ENCODE peak calls at places on chromosomes 4 and X, in six cellular contexts. One of them, this sample, is unnamed.
A peak's percentile ranks its signal among the peaks of the same experiment; 100 is the strongest.

GRCh38 chr4:119939066-119939995 is 127.3 kb downstream of the MAD2L1 start:
- DNase-seq in omental fat pad: no peak
- DNase-seq in lower lobe of right lung: no peak
- DNase-seq in tibial artery: no peak
- DNase-seq in astrocyte of the cerebellum: no peak
- DNase-seq in GM12865: no peak
- DNase-seq in this sample: no peak

GRCh38 chr4:152738812-152739211 is 40.7 kb downstream of the TIGD4 start:
- DNase-seq in omental fat pad: no peak
- DNase-seq in lower lobe of right lung: no peak
- DNase-seq in tibial artery: no peak
- DNase-seq in astrocyte of the cerebellum: no peak
- DNase-seq in GM12865: no peak
- DNase-seq in this sample: no peak

GRCh38 chr4:109999513-109999912 is 86.8 kb downstream of the EGF start:
- DNase-seq in omental fat pad: no peak
- DNase-seq in lower lobe of right lung: no peak
- DNase-seq in tibial artery: no peak
- DNase-seq in astrocyte of the cerebellum: no peak
- DNase-seq in GM12865: no peak
- DNase-seq in this sample: no peak

GRCh38 chrX:134764202-134764785 is 106.0 kb upstream of the PLAC1 start:
- DNase-seq in omental fat pad: no peak
- DNase-seq in lower lobe of right lung: no peak
- DNase-seq in tibial artery: no peak
- DNase-seq in astrocyte of the cerebellum: no peak
- DNase-seq in GM12865: peak; percentile 49
- DNase-seq in this sample: no peak

GRCh38 chr4:181161669-181162068 is 1081.5 kb upstream of the TENM3 start:
- DNase-seq in omental fat pad: no peak
- DNase-seq in lower lobe of right lung: no peak
- DNase-seq in tibial artery: no peak
- DNase-seq in astrocyte of the cerebellum: peak; percentile 5
- DNase-seq in GM12865: no peak
- DNase-seq in this sample: no peak

GRCh38 chrX:103774070-103774642 is 2.5 kb upstream of the PLP1 start:
- DNase-seq in omental fat pad: no peak
- DNase-seq in lower lobe of right lung: no peak
- DNase-seq in tibial artery: no peak
- DNase-seq in astrocyte of the cerebellum: peak; percentile 8
- DNase-seq in GM12865: peak; percentile 3
- DNase-seq in this sample: no peak

GRCh38 chr4:2060578-2061207 is 1.6 kb downstream of the NAT8L start:
- DNase-seq in omental fat pad: no peak
- DNase-seq in lower lobe of right lung: peak; percentile 27
- DNase-seq in tibial artery: no peak
- DNase-seq in astrocyte of the cerebellum: no peak
- DNase-seq in GM12865: no peak
- DNase-seq in this sample: no peak

GRCh38 chr4:3324093-3324815 is 31.4 kb downstream of the RGS12 start:
- DNase-seq in omental fat pad: no peak
- DNase-seq in lower lobe of right lung: no peak
- DNase-seq in tibial artery: peak; percentile 34
- DNase-seq in astrocyte of the cerebellum: no peak
- DNase-seq in GM12865: peak; percentile 12
- DNase-seq in this sample: no peak

GRCh38 chrX:136780738-136781137 is at the start of gene ARHGEF6:
- DNase-seq in omental fat pad: no peak
- DNase-seq in lower lobe of right lung: no peak
- DNase-seq in tibial artery: no peak
- DNase-seq in astrocyte of the cerebellum: no peak
- DNase-seq in GM12865: peak; percentile 65
- DNase-seq in this sample: no peak

GRCh38 chr4:143626134-143626859 is 74.2 kb downstream of the FREM3 start:
- DNase-seq in omental fat pad: no peak
- DNase-seq in lower lobe of right lung: peak; percentile 52
- DNase-seq in tibial artery: peak; percentile 89
- DNase-seq in astrocyte of the cerebellum: peak; percentile 16
- DNase-seq in GM12865: no peak
- DNase-seq in this sample: no peak

GRCh38 chrX:22800360-22800759 is 199.4 kb upstream of the DDX53 start:
- DNase-seq in omental fat pad: no peak
- DNase-seq in lower lobe of right lung: no peak
- DNase-seq in tibial artery: peak; percentile 68
- DNase-seq in astrocyte of the cerebellum: peak; percentile 75
- DNase-seq in GM12865: no peak
- DNase-seq in this sample: peak; percentile 50

GRCh38 chr4:177367336-177367735 is 57.7 kb downstream of the NEIL3 start:
- DNase-seq in omental fat pad: no peak
- DNase-seq in lower lobe of right lung: no peak
- DNase-seq in tibial artery: no peak
- DNase-seq in astrocyte of the cerebellum: no peak
- DNase-seq in GM12865: no peak
- DNase-seq in this sample: peak; percentile 5

GRCh38 chr4:121096629-121097028 is 24.3 kb upstream of the NDNF start:
- DNase-seq in omental fat pad: no peak
- DNase-seq in lower lobe of right lung: no peak
- DNase-seq in tibial artery: no peak
- DNase-seq in astrocyte of the cerebellum: peak; percentile 26
- DNase-seq in GM12865: no peak
- DNase-seq in this sample: no peak

GRCh38 chrX:134999469-134999868 is 8.7 kb downstream of the SMIM10 start:
- DNase-seq in omental fat pad: no peak
- DNase-seq in lower lobe of right lung: no peak
- DNase-seq in tibial artery: no peak
- DNase-seq in astrocyte of the cerebellum: peak; percentile 18
- DNase-seq in GM12865: peak; percentile 21
- DNase-seq in this sample: no peak

GRCh38 chrX:29478336-29479069 is 736.9 kb upstream of the MAGEB2 start:
- DNase-seq in omental fat pad: no peak
- DNase-seq in lower lobe of right lung: no peak
- DNase-seq in tibial artery: no peak
- DNase-seq in astrocyte of the cerebellum: no peak
- DNase-seq in GM12865: peak; percentile 76
- DNase-seq in this sample: peak; percentile 4

GRCh38 chrX:130539721-130540321 is 138.0 kb downstream of the RBMX2 start:
- DNase-seq in omental fat pad: no peak
- DNase-seq in lower lobe of right lung: peak; percentile 51
- DNase-seq in tibial artery: peak; percentile 63
- DNase-seq in astrocyte of the cerebellum: peak; percentile 19
- DNase-seq in GM12865: peak; percentile 58
- DNase-seq in this sample: no peak

GRCh38 chr4:15197005-15197404 is 194.7 kb downstream of the CPEB2 start:
- DNase-seq in omental fat pad: no peak
- DNase-seq in lower lobe of right lung: no peak
- DNase-seq in tibial artery: no peak
- DNase-seq in astrocyte of the cerebellum: no peak
- DNase-seq in GM12865: peak; percentile 3
- DNase-seq in this sample: no peak

GRCh38 chrX:72071213-72071612 is 60.5 kb downstream of the RTL5 start:
- DNase-seq in omental fat pad: no peak
- DNase-seq in lower lobe of right lung: no peak
- DNase-seq in tibial artery: no peak
- DNase-seq in astrocyte of the cerebellum: no peak
- DNase-seq in GM12865: no peak
- DNase-seq in this sample: no peak

GRCh38 chr4:86036729-86037128 is 323.1 kb downstream of the MAPK10 start:
- DNase-seq in omental fat pad: no peak
- DNase-seq in lower lobe of right lung: no peak
- DNase-seq in tibial artery: no peak
- DNase-seq in astrocyte of the cerebellum: no peak
- DNase-seq in GM12865: no peak
- DNase-seq in this sample: no peak

GRCh38 chr4:38482696-38483095 is 181.3 kb upstream of the KLF3 start:
- DNase-seq in omental fat pad: no peak
- DNase-seq in lower lobe of right lung: no peak
- DNase-seq in tibial artery: no peak
- DNase-seq in astrocyte of the cerebellum: no peak
- DNase-seq in GM12865: no peak
- DNase-seq in this sample: no peak

GRCh38 chr4:37628977-37629609 is 57.1 kb downstream of the RELL1 start:
- DNase-seq in omental fat pad: peak; percentile 31
- DNase-seq in lower lobe of right lung: no peak
- DNase-seq in tibial artery: no peak
- DNase-seq in astrocyte of the cerebellum: peak; percentile 40
- DNase-seq in GM12865: no peak
- DNase-seq in this sample: peak; percentile 36

GRCh38 chr4:91325495-91325894 is 978.3 kb upstream of the GRID2 start:
- DNase-seq in omental fat pad: no peak
- DNase-seq in lower lobe of right lung: no peak
- DNase-seq in tibial artery: no peak
- DNase-seq in astrocyte of the cerebellum: peak; percentile 81
- DNase-seq in GM12865: peak; percentile 15
- DNase-seq in this sample: no peak

GRCh38 chr4:151522790-151523332 is 113.9 kb downstream of the FHIP1A start:
- DNase-seq in omental fat pad: no peak
- DNase-seq in lower lobe of right lung: no peak
- DNase-seq in tibial artery: no peak
- DNase-seq in astrocyte of the cerebellum: no peak
- DNase-seq in GM12865: no peak
- DNase-seq in this sample: no peak

GRCh38 chrX:67619253-67619652 is 75.4 kb downstream of the AR start:
- DNase-seq in omental fat pad: no peak
- DNase-seq in lower lobe of right lung: no peak
- DNase-seq in tibial artery: no peak
- DNase-seq in astrocyte of the cerebellum: no peak
- DNase-seq in GM12865: peak; percentile 8
- DNase-seq in this sample: peak; percentile 57

GRCh38 chrX:41452565-41452964 is 5.4 kb downstream of the NYX start:
- DNase-seq in omental fat pad: no peak
- DNase-seq in lower lobe of right lung: no peak
- DNase-seq in tibial artery: no peak
- DNase-seq in astrocyte of the cerebellum: no peak
- DNase-seq in GM12865: no peak
- DNase-seq in this sample: no peak

GRCh38 chr4:119041951-119042560 is 93.6 kb upstream of the MYOZ2 start:
- DNase-seq in omental fat pad: no peak
- DNase-seq in lower lobe of right lung: no peak
- DNase-seq in tibial artery: peak; percentile 75
- DNase-seq in astrocyte of the cerebellum: peak; percentile 62
- DNase-seq in GM12865: peak; percentile 82
- DNase-seq in this sample: peak; percentile 72

GRCh38 chrX:134875679-134876078 is 115.1 kb upstream of the SMIM10 start:
- DNase-seq in omental fat pad: no peak
- DNase-seq in lower lobe of right lung: no peak
- DNase-seq in tibial artery: no peak
- DNase-seq in astrocyte of the cerebellum: no peak
- DNase-seq in GM12865: no peak
- DNase-seq in this sample: no peak

GRCh38 chr4:168769416-168769815 is 240.6 kb downstream of the CBR4 start:
- DNase-seq in omental fat pad: no peak
- DNase-seq in lower lobe of right lung: no peak
- DNase-seq in tibial artery: peak; percentile 66
- DNase-seq in astrocyte of the cerebellum: peak; percentile 74
- DNase-seq in GM12865: no peak
- DNase-seq in this sample: no peak

GRCh38 chr4:76962406-76963135 is 13.0 kb downstream of the SEPTIN11 start:
- DNase-seq in omental fat pad: no peak
- DNase-seq in lower lobe of right lung: no peak
- DNase-seq in tibial artery: no peak
- DNase-seq in astrocyte of the cerebellum: no peak
- DNase-seq in GM12865: no peak
- DNase-seq in this sample: no peak

GRCh38 chr4:89024051-89024675 is 32.8 kb downstream of the FAM13A start:
- DNase-seq in omental fat pad: peak; percentile 24
- DNase-seq in lower lobe of right lung: no peak
- DNase-seq in tibial artery: no peak
- DNase-seq in astrocyte of the cerebellum: peak; percentile 67
- DNase-seq in GM12865: peak; percentile 80
- DNase-seq in this sample: peak; percentile 65

GRCh38 chrX:56661193-56661592 is 67.8 kb upstream of the NBDY start:
- DNase-seq in omental fat pad: no peak
- DNase-seq in lower lobe of right lung: no peak
- DNase-seq in tibial artery: no peak
- DNase-seq in astrocyte of the cerebellum: no peak
- DNase-seq in GM12865: no peak
- DNase-seq in this sample: no peak
- TF ChIP-seq CTCF in omental fat pad: no peak
- TF ChIP-seq CTCF in lower lobe of right lung: no peak
- TF ChIP-seq CTCF in tibial artery: no peak
- TF ChIP-seq CTCF in astrocyte of the cerebellum: no peak
- TF ChIP-seq CTCF in GM12865: no peak
- TF ChIP-seq CTCF in this sample: no peak

DNA sequence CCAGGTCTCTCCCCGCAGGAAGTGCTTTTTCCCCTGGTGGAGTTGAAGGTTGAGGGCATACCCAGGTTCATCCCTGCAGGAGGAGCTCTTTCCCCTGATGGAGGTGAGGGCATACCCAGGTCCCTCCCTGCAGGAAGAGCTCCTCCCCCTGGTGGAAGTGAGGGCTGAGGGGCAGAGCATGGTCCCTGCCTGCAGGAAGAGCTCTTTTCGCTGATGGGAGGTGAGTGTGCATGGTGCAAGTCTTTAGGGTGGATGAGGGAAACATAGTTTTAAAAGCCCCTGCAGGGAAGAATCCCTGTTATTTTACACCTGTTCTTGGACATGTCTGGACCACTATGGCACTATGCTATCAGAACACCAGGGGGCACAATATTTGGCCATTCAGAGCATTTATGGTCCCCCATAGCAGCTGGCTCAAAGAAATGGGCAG is 43.7 kb upstream of the PUDP start:
- DNase-seq in omental fat pad: no peak
- DNase-seq in lower lobe of right lung: no peak
- DNase-seq in tibial artery: no peak
- DNase-seq in astrocyte of the cerebellum: no peak
- DNase-seq in GM12865: peak; percentile 3
- DNase-seq in this sample: no peak
- TF ChIP-seq CTCF in omental fat pad: no peak
- TF ChIP-seq CTCF in lower lobe of right lung: no peak
- TF ChIP-seq CTCF in tibial artery: no peak
- TF ChIP-seq CTCF in astrocyte of the cerebellum: peak; percentile 9
- TF ChIP-seq CTCF in GM12865: peak; percentile 12
- TF ChIP-seq CTCF in this sample: peak; percentile 23

GRCh38 chrX:144809025-144809424 is 438.3 kb upstream of the SPANXN1 start:
- DNase-seq in omental fat pad: no peak
- DNase-seq in lower lobe of right lung: no peak
- DNase-seq in tibial artery: no peak
- DNase-seq in astrocyte of the cerebellum: no peak
- DNase-seq in GM12865: no peak
- DNase-seq in this sample: no peak

DNA sequence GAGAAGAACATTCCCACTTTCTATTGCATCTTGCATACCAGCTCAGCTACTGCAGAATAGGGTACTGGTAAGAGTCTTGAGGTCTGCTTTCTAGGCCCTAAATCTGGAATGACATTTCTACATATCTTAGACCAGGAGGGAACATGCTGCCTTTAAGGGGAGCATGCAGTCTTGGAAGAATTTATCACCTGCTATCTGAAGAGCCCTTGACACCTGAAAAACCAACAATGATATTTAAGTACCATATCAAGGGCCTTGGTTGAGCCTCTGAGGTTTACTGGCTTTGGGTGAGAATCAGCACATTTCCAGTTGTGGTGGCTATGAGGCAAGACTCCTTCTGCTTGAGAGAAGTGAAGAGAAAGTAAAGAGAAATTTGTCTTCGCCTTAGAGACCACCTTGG is 436.8 kb upstream of the SPANXN1 start:
- DNase-seq in omental fat pad: no peak
- DNase-seq in lower lobe of right lung: no peak
- DNase-seq in tibial artery: no peak
- DNase-seq in astrocyte of the cerebellum: no peak
- DNase-seq in GM12865: no peak
- DNase-seq in this sample: no peak
- TF ChIP-seq CTCF in omental fat pad: no peak
- TF ChIP-seq CTCF in lower lobe of right lung: no peak
- TF ChIP-seq CTCF in tibial artery: no peak
- TF ChIP-seq CTCF in astrocyte of the cerebellum: no peak
- TF ChIP-seq CTCF in GM12865: no peak
- TF ChIP-seq CTCF in this sample: no peak

GRCh38 chrX:6225307-6226052 is 3.2 kb downstream of the NLGN4X start:
- DNase-seq in omental fat pad: no peak
- DNase-seq in lower lobe of right lung: no peak
- DNase-seq in tibial artery: no peak
- DNase-seq in astrocyte of the cerebellum: no peak
- DNase-seq in GM12865: no peak
- DNase-seq in this sample: no peak
- TF ChIP-seq CTCF in omental fat pad: no peak
- TF ChIP-seq CTCF in lower lobe of right lung: no peak
- TF ChIP-seq CTCF in tibial artery: no peak
- TF ChIP-seq CTCF in astrocyte of the cerebellum: peak; percentile 31
- TF ChIP-seq CTCF in GM12865: no peak
- TF ChIP-seq CTCF in this sample: no peak

This sample was measured in HFF-Myc.